ENCODE peak calls at places on chromosomes 16 and 17, in five cellular contexts. One of them, this sample, is unnamed.

GRCh38 chr17:58677204-58677880 is 14.5 kb downstream of the TEX14 start:
- DNase-seq in body of pancreas: no peak
- DNase-seq in spleen: no peak
- DNase-seq in stomach: no peak
- DNase-seq in gastrocnemius medialis: no peak
- DNase-seq in this sample: no peak

GRCh38 chr16:31696968-31697743 is 169.5 kb downstream of the AHSP start:
- DNase-seq in body of pancreas: no peak
- DNase-seq in spleen: no peak
- DNase-seq in stomach: no peak
- DNase-seq in gastrocnemius medialis: no peak
- DNase-seq in this sample: no peak

GRCh38 chr17:64022631-64023063 is 2.2 kb upstream of the ICAM2 start:
- DNase-seq in body of pancreas: no peak
- DNase-seq in spleen: no peak
- DNase-seq in stomach: no peak
- DNase-seq in gastrocnemius medialis: no peak
- DNase-seq in this sample: no peak

GRCh38 chr16:23270654-23271053 is 31.4 kb upstream of the SCNN1B start:
- DNase-seq in body of pancreas: no peak
- DNase-seq in spleen: no peak
- DNase-seq in stomach: no peak
- DNase-seq in gastrocnemius medialis: no peak
- DNase-seq in this sample: no peak

GRCh38 chr17:71110326-71110725 is 941.0 kb downstream of the KCNJ2 start:
- DNase-seq in body of pancreas: no peak
- DNase-seq in spleen: no peak
- DNase-seq in stomach: no peak
- DNase-seq in gastrocnemius medialis: no peak
- DNase-seq in this sample: no peak

GRCh38 chr17:59331929-59332889 is 754 bp downstream of the YPEL2 start:
- DNase-seq in body of pancreas: peak; percentile 52
- DNase-seq in spleen: peak; percentile 91
- DNase-seq in stomach: peak; percentile 57
- DNase-seq in gastrocnemius medialis: peak; percentile 50
- DNase-seq in this sample: peak; percentile 71

GRCh38 chr16:55539049-55539448 is 27.4 kb upstream of the CAPNS2 start:
- DNase-seq in body of pancreas: no peak
- DNase-seq in spleen: no peak
- DNase-seq in stomach: no peak
- DNase-seq in gastrocnemius medialis: no peak
- DNase-seq in this sample: no peak

GRCh38 chr17:66165537-66166123 is 26.3 kb downstream of the CEP112 start:
- DNase-seq in body of pancreas: no peak
- DNase-seq in spleen: no peak
- DNase-seq in stomach: no peak
- DNase-seq in gastrocnemius medialis: no peak
- DNase-seq in this sample: no peak

GRCh38 chr16:52677487-52677886 is 130.5 kb upstream of the TOX3 start:
- DNase-seq in body of pancreas: no peak
- DNase-seq in spleen: no peak
- DNase-seq in stomach: peak; percentile 47
- DNase-seq in gastrocnemius medialis: no peak
- DNase-seq in this sample: no peak

GRCh38 chr17:8004899-8005298 is 2.5 kb downstream of the GUCY2D start:
- DNase-seq in body of pancreas: no peak
- DNase-seq in spleen: no peak
- DNase-seq in stomach: no peak
- DNase-seq in gastrocnemius medialis: no peak
- DNase-seq in this sample: no peak

GRCh38 chr17:44921122-44921882 is 6.0 kb upstream of the GFAP start:
- DNase-seq in body of pancreas: peak; percentile 10
- DNase-seq in spleen: peak; percentile 35
- DNase-seq in stomach: no peak
- DNase-seq in gastrocnemius medialis: no peak
- DNase-seq in this sample: no peak

GRCh38 chr16:30609928-30610839 is at the start of gene ZNF689:
- DNase-seq in body of pancreas: peak; percentile 98
- DNase-seq in spleen: peak; percentile 92
- DNase-seq in stomach: peak; percentile 94
- DNase-seq in gastrocnemius medialis: peak; percentile 94
- DNase-seq in this sample: peak; percentile 97

GRCh38 chr16:9047689-9048301 is 43.6 kb upstream of the HAPSTR1 start:
- DNase-seq in body of pancreas: peak; percentile 76
- DNase-seq in spleen: peak; percentile 77
- DNase-seq in stomach: peak; percentile 86
- DNase-seq in gastrocnemius medialis: peak; percentile 84
- DNase-seq in this sample: peak; percentile 84

GRCh38 chr17:21213491-21214014 is 408 bp downstream of the TMEM11 start:
- DNase-seq in body of pancreas: peak; percentile 43
- DNase-seq in spleen: peak; percentile 93
- DNase-seq in stomach: peak; percentile 47
- DNase-seq in gastrocnemius medialis: no peak
- DNase-seq in this sample: no peak

GRCh38 chr17:48023408-48024148 is 14.0 kb downstream of the COPZ2 start:
- DNase-seq in body of pancreas: peak; percentile 91
- DNase-seq in spleen: peak; percentile 92
- DNase-seq in stomach: peak; percentile 92
- DNase-seq in gastrocnemius medialis: peak; percentile 63
- DNase-seq in this sample: peak; percentile 81

GRCh38 chr17:82384730-82385429 is 13.3 kb downstream of the UTS2R start:
- DNase-seq in body of pancreas: peak; percentile 85
- DNase-seq in spleen: no peak
- DNase-seq in stomach: peak; percentile 85
- DNase-seq in gastrocnemius medialis: peak; percentile 69
- DNase-seq in this sample: no peak

GRCh38 chr17:8439681-8440080 is 4.0 kb downstream of the NDEL1 start:
- DNase-seq in body of pancreas: no peak
- DNase-seq in spleen: no peak
- DNase-seq in stomach: no peak
- DNase-seq in gastrocnemius medialis: no peak
- DNase-seq in this sample: no peak

GRCh38 chr16:84553873-84554399 is 49.5 kb upstream of the MEAK7 start:
- DNase-seq in body of pancreas: no peak
- DNase-seq in spleen: peak; percentile 67
- DNase-seq in stomach: no peak
- DNase-seq in gastrocnemius medialis: no peak
- DNase-seq in this sample: peak; percentile 63

GRCh38 chr16:81204794-81205680 is 33.5 kb upstream of the BCO1 start:
- DNase-seq in body of pancreas: peak; percentile 50
- DNase-seq in spleen: no peak
- DNase-seq in stomach: peak; percentile 48
- DNase-seq in gastrocnemius medialis: no peak
- DNase-seq in this sample: no peak

GRCh38 chr17:59149051-59149450 is 5.9 kb downstream of the SKA2 start:
- DNase-seq in body of pancreas: no peak
- DNase-seq in spleen: no peak
- DNase-seq in stomach: no peak
- DNase-seq in gastrocnemius medialis: no peak
- DNase-seq in this sample: no peak

GRCh38 chr17:78110363-78111011 is 18.1 kb downstream of the TMC6 start:
- DNase-seq in body of pancreas: no peak
- DNase-seq in spleen: no peak
- DNase-seq in stomach: no peak
- DNase-seq in gastrocnemius medialis: peak; percentile 73
- DNase-seq in this sample: no peak
- TF ChIP-seq POLR2A in body of pancreas: no peak
- TF ChIP-seq POLR2A in spleen: no peak
- TF ChIP-seq POLR2A in stomach: no peak
- TF ChIP-seq POLR2A in gastrocnemius medialis: no peak
- TF ChIP-seq POLR2A in this sample: no peak

DNA sequence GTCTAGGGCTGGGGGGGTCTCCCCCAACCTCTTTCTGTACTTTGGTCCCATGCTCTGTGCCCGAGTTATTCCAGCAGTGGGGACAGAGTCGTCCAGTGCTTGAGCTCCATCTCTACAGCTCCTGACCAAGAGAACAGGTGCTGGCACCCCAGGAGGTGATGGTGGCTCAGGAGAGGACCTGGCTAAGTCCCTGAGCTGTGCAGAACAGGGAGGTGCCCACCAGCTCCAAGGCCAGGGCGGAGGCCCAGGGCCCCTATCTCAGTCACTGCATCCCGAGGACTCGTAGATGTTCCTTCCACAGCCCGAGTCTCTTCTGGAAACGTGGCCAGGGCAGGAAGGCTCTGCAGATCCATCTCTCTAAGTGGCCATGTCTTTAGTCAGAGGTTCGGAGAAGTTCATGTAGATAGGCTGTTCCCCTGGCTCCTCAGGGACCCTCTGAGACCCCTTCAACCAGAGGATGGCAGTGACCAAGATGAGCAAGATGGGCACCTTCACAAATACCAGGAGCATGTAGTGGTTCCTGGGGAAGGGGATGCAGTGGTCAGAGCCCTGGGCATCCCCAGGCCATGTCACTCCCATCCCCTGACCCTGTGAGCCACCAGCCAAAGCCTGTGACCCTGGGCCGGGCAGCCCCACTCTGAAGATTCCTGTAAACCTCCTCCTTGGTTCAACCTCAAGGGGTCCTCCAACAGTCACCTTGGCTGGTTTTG is 8.7 kb downstream of the CD300LB start:
- DNase-seq in body of pancreas: no peak
- DNase-seq in spleen: peak; percentile 75
- DNase-seq in stomach: peak; percentile 22
- DNase-seq in gastrocnemius medialis: no peak
- DNase-seq in this sample: peak; percentile 32
- H3K27ac ChIP-seq in body of pancreas: no peak overlapping the region
- H3K27ac ChIP-seq in spleen: peak overlapping the region; percentile 90
- H3K27ac ChIP-seq in stomach: peak overlapping the region; percentile 77
- H3K27ac ChIP-seq in gastrocnemius medialis: no peak overlapping the region
- H3K27ac ChIP-seq in this sample: no peak overlapping the region

GRCh38 chr16:11679941-11680911 is 12.0 kb downstream of the SNN start:
- DNase-seq in body of pancreas: no peak
- DNase-seq in spleen: no peak
- DNase-seq in stomach: no peak
- DNase-seq in gastrocnemius medialis: no peak
- DNase-seq in this sample: no peak
- H3K4me3 ChIP-seq in body of pancreas: no peak overlapping the region
- H3K4me3 ChIP-seq in spleen: no peak overlapping the region
- H3K4me3 ChIP-seq in stomach: no peak overlapping the region
- H3K4me3 ChIP-seq in gastrocnemius medialis: no peak overlapping the region
- H3K4me3 ChIP-seq in this sample: no peak overlapping the region

DNA sequence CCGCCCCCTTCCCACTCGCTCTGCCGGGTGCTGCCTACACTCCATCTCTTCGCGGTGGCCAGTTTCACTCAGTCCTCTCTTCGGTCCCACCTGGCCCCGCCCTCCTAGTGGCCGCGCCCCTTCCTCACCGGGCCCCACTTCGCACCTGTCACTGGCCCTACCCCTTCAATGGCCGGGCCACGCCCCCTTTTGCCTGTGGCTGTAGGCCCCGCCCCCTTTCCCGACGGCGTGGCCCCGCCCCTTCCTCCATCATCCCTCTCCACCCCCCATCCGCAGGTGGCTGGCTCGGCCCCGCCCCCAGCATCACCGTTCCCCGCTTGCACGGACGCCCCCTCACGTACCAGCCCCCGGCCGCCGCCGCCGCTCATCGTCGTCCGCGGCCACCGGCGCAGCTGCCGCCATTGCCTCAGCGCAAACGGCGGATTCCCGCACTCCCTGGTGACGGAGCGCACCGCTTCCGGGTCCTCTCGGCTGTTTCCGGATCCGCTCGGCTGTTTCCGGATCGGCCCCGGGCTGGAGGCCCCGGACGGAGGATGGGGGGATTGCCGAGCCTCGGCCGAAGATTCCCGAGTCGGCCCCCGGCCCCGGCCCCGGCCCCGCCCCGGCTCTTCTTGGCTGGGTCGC is at the start of gene RABEP2:
- DNase-seq in body of pancreas: peak; percentile 99
- DNase-seq in spleen: peak; percentile 98
- DNase-seq in stomach: peak; percentile 100
- DNase-seq in gastrocnemius medialis: peak; percentile 77
- DNase-seq in this sample: peak; percentile 99
- TF ChIP-seq POLR2A in body of pancreas: no peak
- TF ChIP-seq POLR2A in spleen: no peak
- TF ChIP-seq POLR2A in stomach: no peak
- TF ChIP-seq POLR2A in gastrocnemius medialis: peak; percentile 69
- TF ChIP-seq POLR2A in this sample: peak; percentile 27

GRCh38 chr17:17054636-17055035 is 12.4 kb downstream of the MPRIP start:
- DNase-seq in body of pancreas: peak; percentile 5
- DNase-seq in spleen: no peak
- DNase-seq in stomach: peak; percentile 4
- DNase-seq in gastrocnemius medialis: no peak
- DNase-seq in this sample: no peak
- H3K27ac ChIP-seq in body of pancreas: peak overlapping the region; percentile 73
- H3K27ac ChIP-seq in spleen: no peak overlapping the region
- H3K27ac ChIP-seq in stomach: peak overlapping the region; percentile 65
- H3K27ac ChIP-seq in gastrocnemius medialis: peak overlapping the region; percentile 86
- H3K27ac ChIP-seq in this sample: no peak overlapping the region

GRCh38 chr16:86196687-86197391 is 297.9 kb downstream of the IRF8 start:
- DNase-seq in body of pancreas: no peak
- DNase-seq in spleen: no peak
- DNase-seq in stomach: no peak
- DNase-seq in gastrocnemius medialis: no peak
- DNase-seq in this sample: no peak
- H3K4me3 ChIP-seq in body of pancreas: no peak overlapping the region
- H3K4me3 ChIP-seq in spleen: no peak overlapping the region
- H3K4me3 ChIP-seq in stomach: no peak overlapping the region
- H3K4me3 ChIP-seq in gastrocnemius medialis: no peak overlapping the region
- H3K4me3 ChIP-seq in this sample: no peak overlapping the region

DNA sequence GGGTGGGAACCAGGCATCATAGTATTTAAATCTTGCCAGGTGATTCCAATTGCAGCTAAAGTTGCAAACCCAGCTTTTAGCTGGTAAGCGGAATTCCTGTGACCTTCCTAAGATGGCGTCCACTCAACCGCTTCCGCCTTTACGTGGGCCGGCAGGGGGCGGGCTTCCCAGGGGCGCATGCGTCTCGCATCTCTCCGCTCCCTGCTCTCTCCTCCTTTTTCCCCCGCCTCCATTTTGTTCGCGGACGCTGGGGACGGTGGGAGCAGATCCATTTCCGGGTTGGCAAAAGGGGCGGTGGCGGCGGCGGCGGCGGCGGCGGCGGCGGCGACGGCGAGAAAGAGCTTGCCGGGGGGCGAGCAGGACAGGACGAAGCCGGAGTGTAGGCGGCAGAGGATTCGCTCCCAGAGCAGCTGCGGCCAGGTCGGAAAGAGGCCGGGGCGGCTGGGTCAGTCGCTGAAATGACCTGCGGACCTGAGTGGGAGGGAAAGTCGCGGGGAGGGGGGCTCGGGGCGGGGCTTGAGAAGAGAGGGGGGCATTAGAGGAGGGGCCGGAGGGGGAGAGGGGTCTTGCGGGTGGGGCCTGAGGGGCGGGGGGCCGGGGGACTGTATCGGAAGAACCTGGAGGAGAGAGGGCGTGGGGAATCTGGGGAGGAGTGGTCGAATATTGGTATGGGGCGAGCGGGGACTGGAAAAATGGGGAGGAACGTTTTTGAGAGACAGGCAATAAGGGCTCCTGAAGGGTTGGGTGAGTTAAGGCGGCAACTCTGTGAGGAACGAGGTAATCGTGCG is at the start of gene WIPF2:
- DNase-seq in body of pancreas: peak; percentile 98
- DNase-seq in spleen: peak; percentile 98
- DNase-seq in stomach: peak; percentile 98
- DNase-seq in gastrocnemius medialis: peak; percentile 94
- DNase-seq in this sample: peak; percentile 98
- TF ChIP-seq POLR2A in body of pancreas: peak; percentile 62
- TF ChIP-seq POLR2A in spleen: no peak
- TF ChIP-seq POLR2A in stomach: no peak
- TF ChIP-seq POLR2A in gastrocnemius medialis: peak; percentile 72
- TF ChIP-seq POLR2A in this sample: peak; percentile 78

GRCh38 chr17:15279011-15279477 is 13.9 kb upstream of the PMP22 start:
- DNase-seq in body of pancreas: no peak
- DNase-seq in spleen: no peak
- DNase-seq in stomach: no peak
- DNase-seq in gastrocnemius medialis: no peak
- DNase-seq in this sample: no peak
- H3K27ac ChIP-seq in body of pancreas: no peak overlapping the region
- H3K27ac ChIP-seq in spleen: no peak overlapping the region
- H3K27ac ChIP-seq in stomach: no peak overlapping the region
- H3K27ac ChIP-seq in gastrocnemius medialis: no peak overlapping the region
- H3K27ac ChIP-seq in this sample: no peak overlapping the region